ENCODE peak calls at places on chromosomes 7 and 10, in four cellular contexts. R is HepG2, I is GM12878, Q is H1. W is an unnamed sample. For H3K36me3, the result is how much of the 10 kb centered on the place peaks cover.

GRCh38 chr7:128123291-128124037 is 92.2 kb upstream of the LRRC4 start:
- DNase-seq in R (no peak), I (no peak), Q (no peak), W (no peak)

GRCh38 chr10:62433181-62433692 is 59.1 kb downstream of the ZNF365 start:
- DNase-seq in R (no peak), I (no peak), Q (no peak), W (no peak)

GRCh38 chr7:28481131-28481926 is 69.0 kb downstream of the CREB5 start:
- DNase-seq in R (no peak), I (peak), Q (no peak), W (peak)

GRCh38 chr10:108427081-108427480 is 1262.6 kb upstream of the SORCS1 start:
- DNase-seq in R (no peak), I (no peak), Q (no peak), W (no peak)

GRCh38 chr10:60382946-60383681 is 6.6 kb downstream of the ANK3 start:
- DNase-seq in R (no peak), I (no peak), Q (no peak), W (no peak)

GRCh38 chr7:68409851-68410250 is 1188.4 kb upstream of the AUTS2 start:
- DNase-seq in R (no peak), I (no peak), Q (no peak), W (peak)

GRCh38 chr10:130441041-130441440 is 304.9 kb downstream of the GLRX3 start:
- DNase-seq in R (no peak), I (no peak), Q (no peak), W (no peak)

GRCh38 chr7:47351233-47352154 is 230.4 kb downstream of the TNS3 start:
- DNase-seq in R (no peak), I (no peak), Q (no peak), W (no peak)

GRCh38 chr7:131544449-131545425 is 11.7 kb downstream of the PODXL start:
- DNase-seq in R (peak), I (no peak), Q (no peak), W (no peak)

GRCh38 chr10:26735435-26735834 is 37.9 kb downstream of the PDSS1 start:
- DNase-seq in R (no peak), I (no peak), Q (no peak), W (no peak)
- H3K36me3 ChIP-seq in R (under half), I (under half), Q (under half), W (half or more)

GRCh38 chr7:124058515-124058914 is 25.6 kb upstream of the TMEM229A start:
- DNase-seq in R (no peak), I (no peak), Q (no peak), W (no peak)
- TF ChIP-seq YY1 in R (no peak), I (no peak), Q (no peak), W (no peak)

GRCh38 chr7:43303740-43304241 is 191.3 kb downstream of the HECW1 start:
- DNase-seq in R (no peak), I (no peak), Q (no peak), W (no peak)
- TF ChIP-seq SUZ12 in R (no peak), I (no peak), Q (no peak), W (no peak)

GRCh38 chr7:36253699-36254098 is 100.6 kb downstream of the EEPD1 start:
- DNase-seq in R (no peak), I (no peak), Q (no peak), W (no peak)

GRCh38 chr7:36244429-36244828 is 91.4 kb downstream of the EEPD1 start:
- DNase-seq in R (no peak), I (no peak), Q (no peak), W (no peak)

GRCh38 chr7:36245900-36246299 is 92.8 kb downstream of the EEPD1 start:
- DNase-seq in R (no peak), I (no peak), Q (no peak), W (no peak)

DNA sequence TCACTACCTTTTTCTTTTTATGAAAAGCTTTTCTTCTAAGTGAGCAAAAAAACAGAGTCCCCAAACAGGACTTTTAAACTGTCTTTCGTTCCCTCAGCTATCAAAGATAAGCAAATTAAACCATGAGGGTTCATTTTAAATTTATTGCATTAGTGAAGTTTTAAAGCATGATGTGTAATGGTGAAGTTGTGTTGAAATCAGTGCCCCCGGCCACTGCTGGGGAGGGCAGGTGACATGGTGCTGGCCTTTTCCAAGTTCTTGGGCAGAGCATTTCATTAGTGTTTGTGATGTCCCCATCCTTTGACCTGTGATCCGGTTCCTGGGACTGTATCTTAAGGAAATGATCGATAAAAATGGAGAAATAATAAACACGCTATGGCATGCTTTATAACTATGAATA is 96.0 kb downstream of the EEPD1 start:
- DNase-seq in R (no peak), I (no peak), Q (no peak), W (no peak)
- H3K36me3 ChIP-seq in R (under half), I (under half), Q (under half), W (under half)

DNA sequence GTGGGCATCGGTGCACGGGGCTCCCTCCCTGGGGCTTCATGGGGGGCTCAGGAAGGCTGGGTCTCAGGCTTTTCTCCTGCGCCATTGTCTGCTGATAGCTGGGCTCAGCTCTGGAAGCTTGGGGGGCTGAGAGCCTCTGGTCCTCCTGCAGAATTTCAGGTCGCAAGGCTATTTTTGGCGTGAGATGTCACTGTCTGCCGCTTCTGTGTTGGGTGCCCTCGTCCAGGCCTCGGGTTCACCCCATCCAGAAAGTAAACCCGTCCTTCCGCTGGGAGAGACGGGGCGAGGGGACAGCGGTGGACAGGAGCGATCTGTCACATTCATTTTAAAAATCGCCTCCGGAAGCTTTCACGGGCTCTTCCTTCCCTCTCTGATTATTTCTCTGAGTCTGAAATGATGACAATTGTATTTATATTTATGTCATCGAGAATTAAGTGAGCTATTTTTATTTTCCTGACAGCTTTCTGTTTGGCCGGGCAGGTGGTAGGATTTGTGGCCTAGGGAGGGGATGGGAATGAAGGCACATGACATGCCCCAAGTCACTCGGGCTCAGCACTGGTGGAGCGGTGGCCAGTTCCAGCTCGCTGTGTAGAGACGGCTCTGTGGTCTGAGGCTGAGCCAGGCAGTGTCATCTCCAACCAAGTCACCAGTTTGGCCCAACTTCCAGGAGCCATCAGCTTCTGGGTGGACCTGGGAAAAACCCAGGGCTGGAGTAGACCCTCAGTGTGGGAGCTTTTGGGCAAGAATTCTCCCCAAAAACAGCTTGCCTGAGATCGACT is 40.6 kb upstream of the AP5Z1 start:
- DNase-seq in R (no peak), I (no peak), Q (no peak), W (no peak)
- TF ChIP-seq YY1 in R (no peak), I (no peak), Q (no peak), W (no peak)

GRCh38 chr10:71241114-71241898 is 28.9 kb downstream of the UNC5B start:
- DNase-seq in R (no peak), I (no peak), Q (no peak), W (no peak)
- TF ChIP-seq SUZ12 in R (no peak), I (no peak), Q (no peak), W (no peak)

DNA sequence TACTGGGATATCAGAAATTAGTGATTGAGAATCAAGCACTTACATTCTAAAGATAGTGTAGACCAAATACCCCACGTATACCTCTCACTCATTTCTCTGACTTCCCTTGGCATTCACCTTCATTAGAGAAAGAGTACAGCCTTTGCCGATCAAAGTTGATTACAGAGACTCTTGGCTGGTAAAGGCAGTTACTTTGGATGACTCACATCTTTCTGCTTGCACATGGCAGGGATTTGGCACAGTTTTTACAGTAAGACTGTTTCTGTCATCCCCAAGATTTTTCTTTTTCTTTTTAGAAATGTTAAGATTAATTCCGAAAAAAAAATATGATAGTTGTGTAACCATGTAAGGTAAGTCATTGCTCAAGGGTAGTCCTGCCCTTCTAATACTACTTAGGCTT is 143.0 kb downstream of the TSPAN12 start:
- DNase-seq in R (no peak), I (no peak), Q (no peak), W (no peak)
- H3K36me3 ChIP-seq in R (under half), I (under half), Q (under half), W (under half)

GRCh38 chr10:110608087-110608486 is 36.0 kb upstream of the RBM20 start:
- DNase-seq in R (no peak), I (no peak), Q (no peak), W (no peak)

GRCh38 chr10:110612073-110612472 is 32.1 kb upstream of the RBM20 start:
- DNase-seq in R (no peak), I (peak), Q (no peak), W (no peak)

GRCh38 chr10:110609592-110609991 is 34.5 kb upstream of the RBM20 start:
- DNase-seq in R (no peak), I (no peak), Q (no peak), W (no peak)

GRCh38 chr10:110612629-110613028 is 31.5 kb upstream of the RBM20 start:
- DNase-seq in R (no peak), I (peak), Q (no peak), W (no peak)

DNA sequence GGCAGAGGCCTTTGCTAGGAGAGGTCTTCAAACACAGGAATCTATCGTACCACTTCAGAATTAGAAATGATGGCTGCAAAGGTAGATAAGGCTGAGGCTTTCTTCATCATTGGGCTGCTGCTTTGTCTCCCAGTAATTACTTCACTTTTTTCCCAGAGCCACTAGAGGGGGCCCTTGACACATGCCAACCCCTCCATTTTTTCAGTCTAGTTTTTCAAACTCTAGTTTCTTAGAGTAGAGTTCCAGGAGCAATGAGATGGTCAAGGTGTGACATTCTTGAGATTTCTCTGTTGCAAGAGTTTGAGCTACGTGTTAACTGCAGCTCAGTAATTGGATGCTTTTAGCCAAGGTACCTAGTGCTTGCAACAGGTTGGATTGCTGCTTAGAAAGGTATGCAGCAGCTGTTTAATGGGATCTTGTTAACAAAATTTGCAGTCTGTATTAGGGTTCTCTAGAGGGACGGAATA is 33.8 kb upstream of the RBM20 start:
- DNase-seq in R (peak), I (peak), Q (peak), W (peak)
- TF ChIP-seq YY1 in R (no peak), I (peak), Q (peak), W (no peak)

GRCh38 chr7:12031186-12031585 is 179.9 kb upstream of the TMEM106B start:
- DNase-seq in R (no peak), I (no peak), Q (no peak), W (no peak)

GRCh38 chr7:12030116-12030515 is 181.0 kb upstream of the TMEM106B start:
- DNase-seq in R (no peak), I (no peak), Q (no peak), W (no peak)

GRCh38 chr7:12028508-12028907 is 182.6 kb upstream of the TMEM106B start:
- DNase-seq in R (no peak), I (no peak), Q (no peak), W (no peak)

GRCh38 chr7:12031638-12032037 is 179.5 kb upstream of the TMEM106B start:
- DNase-seq in R (no peak), I (no peak), Q (no peak), W (peak)

DNA sequence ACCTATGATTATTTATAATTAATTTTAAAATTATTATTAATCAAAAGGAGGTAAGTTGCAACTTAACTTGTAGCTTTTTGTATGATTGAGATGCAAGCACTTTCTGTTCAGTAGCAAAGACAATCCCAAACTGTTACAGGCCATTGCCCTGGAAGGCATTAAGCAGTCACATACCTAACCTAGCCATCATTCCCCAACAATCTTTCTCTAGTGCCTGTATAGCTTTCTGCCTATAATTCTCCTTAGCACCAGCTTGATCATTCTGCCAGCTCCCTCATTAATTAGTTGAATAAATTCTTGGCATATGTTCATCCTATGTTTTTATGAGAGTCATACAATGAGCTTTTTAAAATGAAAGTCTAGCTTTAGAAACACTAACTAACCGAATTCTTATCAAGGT is 178.9 kb upstream of the TMEM106B start:
- DNase-seq in R (no peak), I (no peak), Q (no peak), W (no peak)
- TF ChIP-seq SUZ12 in R (no peak), I (no peak), Q (no peak), W (no peak)

W was measured in NT2/D1.